ENCODE peak calls at places on chromosomes 1 and 21, in eight cellular contexts. N, M, G, R, P, T, F and A are unnamed samples.

GRCh38 chr1:25609921-25610320 is 6.7 kb upstream of the MAN1C1 start:
- DNase-seq in R (no peak), T (no peak), M (no peak), G (no peak), N (no peak), P (no peak), F (no peak), A (no peak)

GRCh38 chr1:163834778-163835177 is 513.0 kb downstream of the NUF2 start:
- DNase-seq in N (no peak), M (no peak), P (no peak), F (no peak), R (no peak), T (no peak), G (no peak), A (no peak)

GRCh38 chr1:29708818-29709710 is 472.7 kb downstream of the PTPRU start:
- DNase-seq in T (no peak), P (no peak), F (no peak), R (peak), G (peak), N (peak), M (no peak), A (no peak)

GRCh38 chr21:43029785-43030184 is 45.9 kb downstream of the CBS start:
- DNase-seq in R (no peak), M (no peak), F (no peak), N (no peak), T (no peak), P (no peak), G (no peak), A (no peak)

GRCh38 chr1:19828546-19828945 is 13.5 kb upstream of the RNF186 start:
- DNase-seq in T (no peak), G (no peak), P (no peak), F (no peak), M (no peak), N (peak), R (no peak), A (no peak)

GRCh38 chr1:240362826-240363225 is 249.1 kb downstream of the GREM2 start:
- DNase-seq in N (no peak), R (no peak), P (no peak), F (no peak), T (no peak), G (no peak), M (no peak), A (no peak)

GRCh38 chr1:85330711-85331290 is 54.4 kb upstream of the BCL10 start:
- DNase-seq in M (peak), N (peak), T (no peak), P (no peak), F (no peak), R (peak), G (no peak), A (no peak)

GRCh38 chr1:3956527-3957170 is 56.6 kb upstream of the C1orf174 start:
- DNase-seq in M (no peak), T (no peak), N (no peak), G (no peak), R (no peak), F (no peak), P (no peak), A (no peak)

GRCh38 chr1:88731475-88731874 is 47.4 kb downstream of the PKN2 start:
- DNase-seq in N (peak), F (no peak), P (no peak), R (peak), T (no peak), M (peak), G (peak), A (no peak)

GRCh38 chr1:13892671-13893325 is 192.8 kb downstream of the PRDM2 start:
- DNase-seq in G (peak), M (peak), F (no peak), P (no peak), R (no peak), N (no peak), T (no peak), A (no peak)

GRCh38 chr1:22754824-22755223 is 44.2 kb downstream of the EPHB2 start:
- DNase-seq in T (no peak), N (no peak), M (no peak), F (no peak), R (no peak), G (no peak), P (no peak), A (no peak)

GRCh38 chr21:37565530-37566223 is 199.1 kb downstream of the DYRK1A start:
- DNase-seq in P (no peak), F (no peak), M (no peak), R (no peak), N (peak), T (no peak), G (no peak), A (peak)

GRCh38 chr1:2165636-2166035 is 28.9 kb downstream of the FAAP20 start:
- DNase-seq in G (no peak), M (no peak), R (no peak), T (no peak), F (no peak), P (no peak), N (no peak), A (no peak)

GRCh38 chr1:225979421-225979820 is 19.7 kb downstream of the SDE2 start:
- DNase-seq in T (no peak), N (no peak), F (no peak), G (no peak), R (no peak), P (no peak), M (no peak), A (no peak)

GRCh38 chr1:220207406-220207805 is 64.8 kb downstream of the RAB3GAP2 start:
- DNase-seq in R (no peak), M (no peak), P (no peak), F (no peak), G (no peak), N (no peak), T (no peak), A (no peak)

GRCh38 chr1:50724626-50725286 is 235.3 kb downstream of the FAF1 start:
- DNase-seq in P (no peak), F (no peak), T (no peak), R (no peak), N (no peak), M (no peak), G (no peak), A (peak)

GRCh38 chr1:91759076-91759475 is 126.9 kb downstream of the TGFBR3 start:
- DNase-seq in N (no peak), M (no peak), T (no peak), F (no peak), G (no peak), P (no peak), R (no peak), A (no peak)

GRCh38 chr1:21749109-21749508 is 33.8 kb downstream of the USP48 start:
- DNase-seq in G (no peak), R (no peak), T (no peak), M (no peak), N (no peak), F (no peak), P (no peak), A (no peak)

GRCh38 chr1:120133228-120133927 is 42.9 kb downstream of the SEC22B start:
- DNase-seq in P (no peak), R (no peak), T (no peak), N (no peak), F (no peak), G (no peak), M (no peak), A (no peak)